ENCODE peak calls at places on chromosomes 1 and 21, in six cellular contexts. Z is trophoblast cell, P is H1, S is neuronal stem cell, U is mesendoderm, H is IMR-90. Y is an unnamed sample.

GRCh38 chr1:221743416-221744208 is 1.7 kb upstream of the DUSP10 start:
- DNase-seq in Z (no peak), H (no peak), P (peak; percentile 21), S (no peak), U (peak; percentile 75), Y (peak; percentile 75)

GRCh38 chr1:223423641-223424233 is 30.5 kb downstream of the CCDC185 start:
- DNase-seq in P (no peak), H (peak; percentile 20), Z (peak; percentile 31), U (no peak), S (no peak), Y (no peak)

GRCh38 chr1:1604374-1605033 is 4.6 kb upstream of the FNDC10 start:
- DNase-seq in Z (no peak), H (no peak), S (no peak), U (no peak), P (no peak), Y (no peak)

GRCh38 chr1:244796719-244797406 is 38.6 kb upstream of the COX20 start:
- DNase-seq in H (peak; percentile 68), S (peak; percentile 63), P (no peak), U (peak; percentile 59), Z (peak; percentile 50), Y (no peak)

GRCh38 chr1:103156966-103157365 is 48.6 kb upstream of the COL11A1 start:
- DNase-seq in U (no peak), Z (peak; percentile 13), H (no peak), P (no peak), S (no peak), Y (no peak)

GRCh38 chr1:174116042-174116441 is 43.3 kb upstream of the RABGAP1L start:
- DNase-seq in S (no peak), Z (no peak), P (no peak), U (no peak), H (peak; percentile 16), Y (no peak)

GRCh38 chr1:198849108-198849507 is 210.3 kb downstream of the PTPRC start:
- DNase-seq in H (no peak), S (no peak), U (peak; percentile 32), Z (no peak), P (no peak), Y (no peak)

GRCh38 chr1:156706647-156707008 is 1.2 kb upstream of the CRABP2 start:
- DNase-seq in Z (peak; percentile 51), H (no peak), U (peak; percentile 91), P (no peak), S (peak; percentile 78), Y (peak; percentile 82)

GRCh38 chr1:173161510-173162221 is 45.5 kb downstream of the TNFSF4 start:
- DNase-seq in H (peak; percentile 86), Z (no peak), U (no peak), P (no peak), S (no peak), Y (no peak)

GRCh38 chr21:39051561-39051949 is 131.7 kb downstream of the PSMG1 start:
- DNase-seq in Z (no peak), H (peak; percentile 88), P (no peak), U (no peak), S (no peak), Y (no peak)

GRCh38 chr1:168348146-168348709 is 67.6 kb downstream of the TBX19 start:
- DNase-seq in Z (no peak), S (no peak), U (no peak), P (no peak), H (no peak), Y (no peak)

GRCh38 chr21:34647552-34647951 is 21.2 kb upstream of the CLIC6 start:
- DNase-seq in Z (no peak), S (no peak), U (no peak), P (no peak), H (peak; percentile 42), Y (no peak)

GRCh38 chr1:218397752-218398339 is 52.7 kb downstream of the TGFB2 start:
- DNase-seq in U (peak; percentile 8), P (no peak), H (no peak), S (no peak), Z (peak; percentile 19), Y (no peak)

GRCh38 chr1:147515046-147515869 is 26.0 kb upstream of the BCL9 start:
- DNase-seq in U (peak; percentile 89), S (no peak), P (no peak), Z (peak; percentile 40), H (peak; percentile 41), Y (peak; percentile 46)

GRCh38 chr1:23088027-23088426 is 68.8 kb downstream of the KDM1A start:
- DNase-seq in U (no peak), S (no peak), P (no peak), Z (no peak), H (no peak), Y (no peak)

GRCh38 chr1:223264529-223264928 is 99.4 kb downstream of the SUSD4 start:
- DNase-seq in P (no peak), U (peak; percentile 24), S (no peak), H (no peak), Z (no peak), Y (no peak)

GRCh38 chr1:247085310-247085709 is 6.7 kb upstream of the ZNF670 start:
- DNase-seq in P (no peak), H (no peak), Z (no peak), U (no peak), S (no peak), Y (no peak)

GRCh38 chr1:101645810-101646209 is 350.9 kb downstream of the OLFM3 start:
- DNase-seq in U (no peak), Z (no peak), S (no peak), P (no peak), H (no peak), Y (no peak)

GRCh38 chr1:37478451-37478871 is 4.1 kb downstream of the ZC3H12A start:
- DNase-seq in S (no peak), Z (peak; percentile 32), P (no peak), H (peak; percentile 77), U (no peak), Y (no peak)

GRCh38 chr1:23591460-23592208 is 32.3 kb upstream of the ID3 start:
- DNase-seq in H (peak; percentile 46), Z (peak; percentile 81), S (no peak), U (no peak), P (no peak), Y (no peak)

GRCh38 chr1:90591355-90591969 is 125.6 kb downstream of the BARHL2 start:
- DNase-seq in U (peak; percentile 52), S (no peak), H (no peak), P (no peak), Z (no peak), Y (no peak)

GRCh38 chr1:241475688-241476087 is 43.9 kb downstream of the FH start:
- DNase-seq in P (no peak), Z (no peak), S (no peak), U (no peak), H (peak; percentile 47), Y (no peak)

GRCh38 chr1:69711159-69711930 is 143.6 kb downstream of the LRRC7 start:
- DNase-seq in S (no peak), Z (no peak), P (no peak), U (no peak), H (no peak), Y (no peak)

GRCh38 chr1:168136709-168137514 is at the start of gene GPR161:
- DNase-seq in H (peak; percentile 36), S (peak; percentile 74), U (peak; percentile 77), P (no peak), Z (no peak), Y (peak; percentile 66)

GRCh38 chr21:42839271-42840231 is 39.8 kb downstream of the WDR4 start:
- DNase-seq in S (no peak), Z (no peak), U (no peak), H (no peak), P (no peak), Y (peak; percentile 30)

GRCh38 chr1:167687919-167688519 is 33.8 kb upstream of the MPZL1 start:
- DNase-seq in U (peak; percentile 88), P (peak; percentile 63), H (peak; percentile 78), S (peak; percentile 89), Z (peak; percentile 75), Y (peak; percentile 79)

GRCh38 chr1:183044893-183045649 is 21.9 kb downstream of the LAMC1 start:
- DNase-seq in Z (no peak), S (no peak), U (no peak), P (no peak), H (no peak), Y (no peak)
- H3K4me1 ChIP-seq in Z (peaks cover 3% of the 10 kb centered on the region), S (peaks cover 3% of the 10 kb centered on the region), U (peaks cover under 1% of the 10 kb centered on the region), P (peaks cover 1% of the 10 kb centered on the region), H (peaks cover 20% of the 10 kb centered on the region), Y (peaks cover 1% of the 10 kb centered on the region)

GRCh38 chr1:59071289-59071688 is 225.6 kb upstream of the FGGY start:
- DNase-seq in S (no peak), P (no peak), U (no peak), H (no peak), Z (no peak), Y (no peak)

GRCh38 chr1:59075021-59075420 is 221.9 kb upstream of the FGGY start:
- DNase-seq in H (no peak), Z (no peak), S (no peak), U (no peak), P (no peak), Y (no peak)

GRCh38 chr1:59070607-59071006 is 226.3 kb upstream of the FGGY start:
- DNase-seq in S (no peak), Z (no peak), H (peak; percentile 13), U (no peak), P (no peak), Y (no peak)

GRCh38 chr1:59074574-59074973 is 222.3 kb upstream of the FGGY start:
- DNase-seq in U (no peak), Z (no peak), S (no peak), P (no peak), H (no peak), Y (no peak)

GRCh38 chr1:59072017-59072947 is 224.6 kb upstream of the FGGY start:
- DNase-seq in Z (no peak), H (peak; percentile 4), U (peak; percentile 45), P (no peak), S (no peak), Y (peak; percentile 65)
- H2AK5ac ChIP-seq in Z (no peak overlapping the region), H (no peak overlapping the region), U (no peak overlapping the region), P (peak overlapping the region; percentile 7), S (no peak overlapping the region), Y (no peak overlapping the region)

DNA sequence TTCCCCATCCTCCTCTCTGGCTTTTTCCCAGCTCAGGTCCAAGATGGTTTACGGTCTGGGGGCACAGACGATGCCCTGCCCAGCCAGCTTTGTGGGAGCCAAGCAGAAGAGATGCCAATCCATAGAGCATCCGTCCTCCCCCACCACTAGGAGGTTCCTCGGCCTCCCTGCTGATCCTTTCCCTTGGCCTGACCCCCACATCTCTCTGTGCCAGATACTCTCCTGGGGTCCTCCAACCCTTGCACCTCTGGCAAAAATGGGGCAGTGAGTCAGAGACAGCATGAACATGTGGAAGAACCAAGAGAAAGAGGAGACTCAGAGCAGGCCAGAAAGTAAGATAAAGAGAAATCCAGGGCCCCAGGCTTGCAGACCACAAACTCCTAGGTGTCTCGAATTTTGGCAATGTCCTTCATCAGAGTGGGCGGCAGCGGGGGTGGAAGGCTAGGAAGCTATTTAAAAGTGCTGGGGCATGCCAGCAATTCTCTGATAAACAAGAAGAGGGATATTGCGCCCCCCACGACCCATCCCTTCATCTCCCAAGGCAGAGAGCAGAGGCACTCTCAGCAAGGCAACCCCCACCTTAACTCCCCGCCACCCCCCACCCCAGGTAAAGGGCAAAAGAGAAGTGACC is 11.4 kb downstream of the BLACAT1 start:
- DNase-seq in S (no peak), P (no peak), U (no peak), Z (no peak), H (no peak), Y (no peak)
- H3K4me1 ChIP-seq in S (peaks cover 79% of the 10 kb centered on the region), P (peaks cover 56% of the 10 kb centered on the region), U (peaks cover 54% of the 10 kb centered on the region), Z (peaks cover 49% of the 10 kb centered on the region), H (no peaks in the 10 kb centered on the region), Y (peaks cover 58% of the 10 kb centered on the region)

DNA sequence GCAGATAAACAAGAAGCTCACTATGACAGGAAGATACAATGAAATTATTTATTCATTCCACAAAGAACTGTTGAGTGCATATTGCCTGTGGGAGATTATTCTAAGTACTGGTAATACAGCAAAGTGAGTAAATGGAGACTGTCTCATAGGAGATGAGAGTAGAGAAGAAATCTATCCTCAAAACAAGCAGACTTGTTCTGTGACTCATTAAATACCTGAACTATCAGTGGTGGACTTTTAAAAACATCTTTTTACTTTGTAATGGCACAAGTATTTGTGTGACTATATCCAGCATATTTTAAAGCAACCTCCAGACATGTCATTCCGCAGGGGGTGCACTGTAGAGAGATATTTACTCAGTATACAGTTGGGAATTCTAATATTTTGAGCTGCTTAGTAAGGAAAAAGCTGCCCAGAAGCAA is 259.2 kb downstream of the FMN2 start:
- DNase-seq in S (no peak), U (no peak), P (no peak), Z (peak; percentile 64), H (peak; percentile 96), Y (no peak)
- H2AK5ac ChIP-seq in S (no peak overlapping the region), U (no peak overlapping the region), P (no peak overlapping the region), Z (no peak overlapping the region), H (peak overlapping the region; percentile 82), Y (no peak overlapping the region)